ENCODE peak calls at places on chromosomes 1 and 21, in six cellular contexts. One of them, this sample, is unnamed.

GRCh38 chr1:192630521-192631287 is 5.2 kb upstream of the RGS13 start:
- ATAC-seq in GM12878: no peak
- ATAC-seq in upper lobe of left lung: no peak
- ATAC-seq in HCT116: no peak
- ATAC-seq in HepG2: peak
- ATAC-seq in K562: no peak
- ATAC-seq in this sample: no peak

GRCh38 chr1:181101581-181102226 is 13.2 kb downstream of the IER5 start:
- ATAC-seq in K562: no peak
- ATAC-seq in HepG2: no peak
- ATAC-seq in upper lobe of left lung: no peak
- ATAC-seq in GM12878: no peak
- ATAC-seq in HCT116: no peak
- ATAC-seq in this sample: no peak

GRCh38 chr1:208265127-208265469 is 20.9 kb upstream of the PLXNA2 start:
- ATAC-seq in K562: no peak
- ATAC-seq in GM12878: no peak
- ATAC-seq in upper lobe of left lung: peak
- ATAC-seq in HCT116: no peak
- ATAC-seq in HepG2: no peak
- ATAC-seq in this sample: no peak

GRCh38 chr21:35025206-35026152 is 23.6 kb downstream of the RUNX1 start:
- ATAC-seq in K562: no peak
- ATAC-seq in upper lobe of left lung: no peak
- ATAC-seq in HCT116: no peak
- ATAC-seq in HepG2: no peak
- ATAC-seq in GM12878: no peak
- ATAC-seq in this sample: no peak

GRCh38 chr21:36699026-36699545 is at the start of gene SIM2:
- ATAC-seq in upper lobe of left lung: peak
- ATAC-seq in GM12878: no peak
- ATAC-seq in K562: no peak
- ATAC-seq in HepG2: peak
- ATAC-seq in HCT116: peak
- ATAC-seq in this sample: no peak

GRCh38 chr1:100713636-100714035 is 5.9 kb upstream of the VCAM1 start:
- ATAC-seq in HCT116: no peak
- ATAC-seq in K562: no peak
- ATAC-seq in HepG2: no peak
- ATAC-seq in upper lobe of left lung: no peak
- ATAC-seq in GM12878: no peak
- ATAC-seq in this sample: no peak

GRCh38 chr1:224535641-224536040 is 80.5 kb upstream of the CNIH3 start:
- ATAC-seq in HepG2: no peak
- ATAC-seq in HCT116: no peak
- ATAC-seq in K562: peak
- ATAC-seq in GM12878: peak
- ATAC-seq in upper lobe of left lung: no peak
- ATAC-seq in this sample: no peak

GRCh38 chr1:93600663-93601062 is 81.0 kb downstream of the BCAR3 start:
- ATAC-seq in HepG2: no peak
- ATAC-seq in GM12878: no peak
- ATAC-seq in HCT116: no peak
- ATAC-seq in K562: no peak
- ATAC-seq in upper lobe of left lung: no peak
- ATAC-seq in this sample: no peak

GRCh38 chr1:27503961-27504587 is 14.1 kb upstream of the WASF2 start:
- ATAC-seq in HepG2: peak
- ATAC-seq in K562: no peak
- ATAC-seq in GM12878: no peak
- ATAC-seq in upper lobe of left lung: peak
- ATAC-seq in HCT116: no peak
- ATAC-seq in this sample: peak

GRCh38 chr1:178436899-178437298 is 59.9 kb downstream of the CLEC20A start:
- ATAC-seq in K562: no peak
- ATAC-seq in upper lobe of left lung: no peak
- ATAC-seq in HCT116: no peak
- ATAC-seq in GM12878: no peak
- ATAC-seq in HepG2: no peak
- ATAC-seq in this sample: no peak

GRCh38 chr1:229094476-229095311 is 176.2 kb upstream of the RAB4A start:
- ATAC-seq in HCT116: no peak
- ATAC-seq in upper lobe of left lung: peak
- ATAC-seq in HepG2: no peak
- ATAC-seq in GM12878: no peak
- ATAC-seq in K562: no peak
- ATAC-seq in this sample: no peak

GRCh38 chr1:90995495-90995894 is 26.3 kb downstream of the ZNF644 start:
- ATAC-seq in GM12878: no peak
- ATAC-seq in HCT116: no peak
- ATAC-seq in upper lobe of left lung: no peak
- ATAC-seq in K562: no peak
- ATAC-seq in HepG2: no peak
- ATAC-seq in this sample: no peak

GRCh38 chr1:198890531-198890930 is 251.7 kb downstream of the PTPRC start:
- ATAC-seq in K562: no peak
- ATAC-seq in HepG2: no peak
- ATAC-seq in GM12878: no peak
- ATAC-seq in upper lobe of left lung: no peak
- ATAC-seq in HCT116: no peak
- ATAC-seq in this sample: no peak

GRCh38 chr1:167516404-167517388 is 1.6 kb downstream of the CD247 start:
- ATAC-seq in upper lobe of left lung: no peak
- ATAC-seq in GM12878: no peak
- ATAC-seq in K562: peak
- ATAC-seq in HCT116: no peak
- ATAC-seq in HepG2: no peak
- ATAC-seq in this sample: no peak

GRCh38 chr1:94974224-94974623 is 47.3 kb upstream of the CNN3 start:
- ATAC-seq in HepG2: no peak
- ATAC-seq in HCT116: no peak
- ATAC-seq in GM12878: no peak
- ATAC-seq in K562: no peak
- ATAC-seq in upper lobe of left lung: peak
- ATAC-seq in this sample: no peak

GRCh38 chr21:30234050-30234449 is 18.2 kb upstream of the CLDN8 start:
- ATAC-seq in HepG2: no peak
- ATAC-seq in K562: no peak
- ATAC-seq in HCT116: no peak
- ATAC-seq in GM12878: no peak
- ATAC-seq in upper lobe of left lung: no peak
- ATAC-seq in this sample: no peak

GRCh38 chr1:162412002-162412401 is at the start of gene SH2D1B:
- ATAC-seq in HCT116: peak
- ATAC-seq in GM12878: no peak
- ATAC-seq in HepG2: no peak
- ATAC-seq in K562: peak
- ATAC-seq in upper lobe of left lung: no peak
- ATAC-seq in this sample: no peak

GRCh38 chr1:94983343-94983742 is 56.4 kb upstream of the CNN3 start:
- ATAC-seq in K562: no peak
- ATAC-seq in GM12878: no peak
- ATAC-seq in upper lobe of left lung: peak
- ATAC-seq in HCT116: no peak
- ATAC-seq in HepG2: peak
- ATAC-seq in this sample: peak

GRCh38 chr1:207919523-207920210 is 8.7 kb upstream of the CD34 start:
- ATAC-seq in K562: no peak
- ATAC-seq in upper lobe of left lung: peak
- ATAC-seq in HepG2: no peak
- ATAC-seq in GM12878: no peak
- ATAC-seq in HCT116: no peak
- ATAC-seq in this sample: peak

GRCh38 chr1:232271991-232272589 is 357.8 kb downstream of the SIPA1L2 start:
- ATAC-seq in HepG2: no peak
- ATAC-seq in K562: no peak
- ATAC-seq in HCT116: no peak
- ATAC-seq in upper lobe of left lung: peak
- ATAC-seq in GM12878: no peak
- ATAC-seq in this sample: no peak

GRCh38 chr1:36667836-36668235 is 185.1 kb upstream of the CSF3R start:
- ATAC-seq in HCT116: no peak
- ATAC-seq in K562: no peak
- ATAC-seq in GM12878: no peak
- ATAC-seq in upper lobe of left lung: no peak
- ATAC-seq in HepG2: no peak
- ATAC-seq in this sample: no peak

GRCh38 chr1:56216173-56216572 is 363.2 kb downstream of the PLPP3 start:
- ATAC-seq in HepG2: no peak
- ATAC-seq in HCT116: no peak
- ATAC-seq in K562: no peak
- ATAC-seq in GM12878: no peak
- ATAC-seq in upper lobe of left lung: peak
- ATAC-seq in this sample: no peak

GRCh38 chr1:84998642-84999280 is 1.8 kb upstream of the MCOLN2 start:
- ATAC-seq in upper lobe of left lung: peak
- ATAC-seq in HepG2: no peak
- ATAC-seq in K562: peak
- ATAC-seq in GM12878: peak
- ATAC-seq in HCT116: no peak
- ATAC-seq in this sample: no peak

GRCh38 chr21:39386194-39386593 is 37.3 kb upstream of the HMGN1 start:
- ATAC-seq in HCT116: no peak
- ATAC-seq in GM12878: no peak
- ATAC-seq in K562: no peak
- ATAC-seq in HepG2: peak
- ATAC-seq in upper lobe of left lung: no peak
- ATAC-seq in this sample: no peak

GRCh38 chr1:40391688-40392145 is 18.2 kb downstream of the SMAP2 start:
- ATAC-seq in HCT116: no peak
- ATAC-seq in K562: no peak
- ATAC-seq in upper lobe of left lung: no peak
- ATAC-seq in HepG2: no peak
- ATAC-seq in GM12878: peak
- ATAC-seq in this sample: no peak
- TF ChIP-seq POLR2A in HCT116: no peak
- TF ChIP-seq POLR2A in K562: no peak
- TF ChIP-seq POLR2A in upper lobe of left lung: no peak
- TF ChIP-seq POLR2A in HepG2: no peak
- TF ChIP-seq POLR2A in GM12878: no peak
- TF ChIP-seq POLR2A in this sample: no peak

DNA sequence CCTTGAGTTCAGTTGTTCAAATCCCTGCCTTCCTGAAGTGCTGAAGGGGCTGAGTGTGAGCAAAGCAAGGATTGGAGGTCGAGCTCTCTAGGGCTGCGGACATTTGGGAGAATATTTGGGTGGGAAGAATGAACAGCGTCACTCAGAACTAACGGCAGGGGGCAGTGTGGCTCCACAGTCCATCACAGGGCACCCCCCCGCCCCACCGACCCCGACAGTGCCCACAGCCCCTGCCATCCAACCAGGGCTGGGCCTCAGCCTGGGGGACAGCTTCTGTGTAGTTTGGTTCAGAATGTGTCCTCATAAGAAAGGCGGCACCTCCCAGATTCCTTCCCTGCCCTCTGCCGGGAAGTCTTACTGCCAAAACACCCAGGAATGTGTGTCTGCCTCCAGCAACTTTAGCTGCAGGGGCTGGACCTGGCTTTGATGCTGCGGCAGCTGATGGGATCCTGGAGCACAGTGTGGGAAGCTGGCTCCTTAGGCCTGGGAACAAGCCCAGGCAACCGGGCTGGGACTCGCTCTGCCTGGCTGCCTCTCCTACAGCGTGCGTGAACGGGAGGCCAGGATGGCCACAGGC is 104.8 kb upstream of the TMPRSS2 start:
- ATAC-seq in upper lobe of left lung: peak
- ATAC-seq in K562: peak
- ATAC-seq in HCT116: peak
- ATAC-seq in GM12878: peak
- ATAC-seq in HepG2: peak
- ATAC-seq in this sample: peak
- TF ChIP-seq POLR2AphosphoS5 in upper lobe of left lung: peak
- TF ChIP-seq POLR2AphosphoS5 in K562: no peak
- TF ChIP-seq POLR2AphosphoS5 in HCT116: no peak
- TF ChIP-seq POLR2AphosphoS5 in GM12878: no peak
- TF ChIP-seq POLR2AphosphoS5 in HepG2: no peak
- TF ChIP-seq POLR2AphosphoS5 in this sample: peak

GRCh38 chr1:76503100-76503499 is 364.2 kb upstream of the ST6GALNAC5 start:
- ATAC-seq in upper lobe of left lung: no peak
- ATAC-seq in K562: no peak
- ATAC-seq in HCT116: no peak
- ATAC-seq in GM12878: no peak
- ATAC-seq in HepG2: no peak
- ATAC-seq in this sample: no peak
- TF ChIP-seq POLR2A in upper lobe of left lung: no peak
- TF ChIP-seq POLR2A in K562: no peak
- TF ChIP-seq POLR2A in HCT116: no peak
- TF ChIP-seq POLR2A in GM12878: no peak
- TF ChIP-seq POLR2A in HepG2: no peak
- TF ChIP-seq POLR2A in this sample: no peak

GRCh38 chr1:1540817-1541628 is 599 bp upstream of the TMEM240 start:
- ATAC-seq in HCT116: no peak
- ATAC-seq in GM12878: no peak
- ATAC-seq in upper lobe of left lung: peak
- ATAC-seq in HepG2: no peak
- ATAC-seq in K562: no peak
- ATAC-seq in this sample: peak

GRCh38 chr1:1538989-1539309 is 1.5 kb downstream of the TMEM240 start:
- ATAC-seq in HepG2: no peak
- ATAC-seq in upper lobe of left lung: no peak
- ATAC-seq in K562: no peak
- ATAC-seq in GM12878: no peak
- ATAC-seq in HCT116: no peak
- ATAC-seq in this sample: no peak

GRCh38 chr1:1540015-1540816 is at the start of gene TMEM240:
- ATAC-seq in upper lobe of left lung: peak
- ATAC-seq in GM12878: peak
- ATAC-seq in HepG2: no peak
- ATAC-seq in K562: no peak
- ATAC-seq in HCT116: no peak
- ATAC-seq in this sample: peak

GRCh38 chr1:1538334-1538733 is 2.1 kb downstream of the TMEM240 start:
- ATAC-seq in HCT116: no peak
- ATAC-seq in HepG2: peak
- ATAC-seq in K562: no peak
- ATAC-seq in upper lobe of left lung: no peak
- ATAC-seq in GM12878: no peak
- ATAC-seq in this sample: no peak

DNA sequence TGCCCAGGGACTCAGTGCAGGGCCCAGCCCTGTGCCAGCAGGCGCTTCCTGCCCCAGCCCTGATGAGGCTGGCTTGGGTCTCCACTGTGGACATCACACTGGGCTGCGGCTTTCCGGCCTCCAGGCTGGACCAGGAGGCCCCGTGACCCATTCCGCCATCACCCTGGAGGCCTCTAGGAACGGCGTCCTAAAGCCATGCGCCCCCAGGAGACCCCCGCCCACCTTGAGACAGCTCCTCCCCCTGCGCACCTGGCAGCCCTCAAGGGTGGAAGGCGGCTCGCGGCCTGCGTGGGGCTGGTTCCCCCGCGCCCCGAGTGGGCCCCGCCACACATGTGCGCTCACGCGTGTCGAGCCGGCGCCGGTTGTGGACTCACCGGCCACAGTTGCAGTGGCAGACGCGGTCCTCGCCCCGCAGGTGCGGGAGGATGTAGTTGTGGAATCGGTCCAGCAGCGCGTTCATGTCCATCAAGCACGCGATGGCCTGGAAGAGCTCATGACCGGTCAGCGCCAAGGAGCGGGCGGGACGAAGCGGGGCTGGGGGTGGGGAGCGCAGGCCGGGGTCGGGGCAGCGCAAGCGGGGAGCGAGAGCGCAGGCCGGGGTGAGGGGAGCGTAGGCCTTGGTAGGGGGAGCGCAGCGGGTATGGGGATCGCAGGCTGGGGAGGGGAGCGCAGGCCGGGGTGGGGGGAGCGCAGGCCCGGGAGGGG is 962 bp downstream of the TMEM240 start:
- ATAC-seq in HCT116: no peak
- ATAC-seq in upper lobe of left lung: no peak
- ATAC-seq in HepG2: peak
- ATAC-seq in K562: no peak
- ATAC-seq in GM12878: no peak
- ATAC-seq in this sample: peak
- TF ChIP-seq POLR2AphosphoS5 in HCT116: no peak
- TF ChIP-seq POLR2AphosphoS5 in upper lobe of left lung: no peak
- TF ChIP-seq POLR2AphosphoS5 in HepG2: no peak
- TF ChIP-seq POLR2AphosphoS5 in K562: no peak
- TF ChIP-seq POLR2AphosphoS5 in GM12878: no peak
- TF ChIP-seq POLR2AphosphoS5 in this sample: no peak